ENCODE peak calls at places on chromosomes 11 and 22, in four cellular contexts. One of them, this sample, is unnamed.
A peak's percentile ranks its signal among the peaks of the same experiment; 100 is the strongest.

GRCh38 chr11:75223954-75224643 is 16.5 kb upstream of the TPBGL start:
- DNase-seq in OCI-LY7: no peak
- DNase-seq in activated B cell treated with CpG ODN at 0.5 μM for 24 hours: no peak
- DNase-seq in retinal pigment epithelial cell: no peak
- DNase-seq in this sample: no peak

GRCh38 chr11:35619030-35619753 is 932 bp downstream of the FJX1 start:
- DNase-seq in OCI-LY7: no peak
- DNase-seq in activated B cell treated with CpG ODN at 0.5 μM for 24 hours: peak; percentile 21
- DNase-seq in retinal pigment epithelial cell: no peak
- DNase-seq in this sample: peak; percentile 57

GRCh38 chr11:124799384-124800225 is 601 bp downstream of the MSANTD2 start:
- DNase-seq in OCI-LY7: peak; percentile 62
- DNase-seq in activated B cell treated with CpG ODN at 0.5 μM for 24 hours: peak; percentile 53
- DNase-seq in retinal pigment epithelial cell: no peak
- DNase-seq in this sample: peak; percentile 62

GRCh38 chr11:116638463-116638862 is 134.3 kb downstream of the BUD13 start:
- DNase-seq in OCI-LY7: no peak
- DNase-seq in activated B cell treated with CpG ODN at 0.5 μM for 24 hours: no peak
- DNase-seq in retinal pigment epithelial cell: no peak
- DNase-seq in this sample: no peak

GRCh38 chr11:100777118-100777517 is 90.0 kb downstream of the ARHGAP42 start:
- DNase-seq in OCI-LY7: no peak
- DNase-seq in activated B cell treated with CpG ODN at 0.5 μM for 24 hours: no peak
- DNase-seq in retinal pigment epithelial cell: no peak
- DNase-seq in this sample: no peak

GRCh38 chr11:114964676-114965214 is 286.4 kb downstream of the NXPE2 start:
- DNase-seq in OCI-LY7: no peak
- DNase-seq in activated B cell treated with CpG ODN at 0.5 μM for 24 hours: no peak
- DNase-seq in retinal pigment epithelial cell: no peak
- DNase-seq in this sample: no peak

GRCh38 chr11:72398058-72398758 is 36.1 kb downstream of the CLPB start:
- DNase-seq in OCI-LY7: no peak
- DNase-seq in activated B cell treated with CpG ODN at 0.5 μM for 24 hours: no peak
- DNase-seq in retinal pigment epithelial cell: no peak
- DNase-seq in this sample: peak; percentile 25

GRCh38 chr11:121012091-121012490 is 11.8 kb upstream of the TBCEL start:
- DNase-seq in OCI-LY7: no peak
- DNase-seq in activated B cell treated with CpG ODN at 0.5 μM for 24 hours: no peak
- DNase-seq in retinal pigment epithelial cell: no peak
- DNase-seq in this sample: no peak

GRCh38 chr11:63670077-63670737 is 969 bp downstream of the ATL3 start:
- DNase-seq in OCI-LY7: peak; percentile 17
- DNase-seq in activated B cell treated with CpG ODN at 0.5 μM for 24 hours: no peak
- DNase-seq in retinal pigment epithelial cell: peak; percentile 83
- DNase-seq in this sample: no peak

GRCh38 chr11:61569701-61570100 is 11.2 kb downstream of the SYT7 start:
- DNase-seq in OCI-LY7: no peak
- DNase-seq in activated B cell treated with CpG ODN at 0.5 μM for 24 hours: no peak
- DNase-seq in retinal pigment epithelial cell: no peak
- DNase-seq in this sample: no peak

GRCh38 chr11:115148101-115148500 is 356.1 kb downstream of the CADM1 start:
- DNase-seq in OCI-LY7: no peak
- DNase-seq in activated B cell treated with CpG ODN at 0.5 μM for 24 hours: no peak
- DNase-seq in retinal pigment epithelial cell: no peak
- DNase-seq in this sample: no peak

GRCh38 chr11:72629266-72629665 is 45.0 kb downstream of the PDE2A start:
- DNase-seq in OCI-LY7: no peak
- DNase-seq in activated B cell treated with CpG ODN at 0.5 μM for 24 hours: no peak
- DNase-seq in retinal pigment epithelial cell: no peak
- DNase-seq in this sample: no peak

GRCh38 chr11:94832604-94833238 is 64.6 kb downstream of the AMOTL1 start:
- DNase-seq in OCI-LY7: no peak
- DNase-seq in activated B cell treated with CpG ODN at 0.5 μM for 24 hours: no peak
- DNase-seq in retinal pigment epithelial cell: no peak
- DNase-seq in this sample: no peak

GRCh38 chr11:68020575-68020974 is 9.9 kb upstream of the NDUFS8 start:
- DNase-seq in OCI-LY7: peak; percentile 23
- DNase-seq in activated B cell treated with CpG ODN at 0.5 μM for 24 hours: no peak
- DNase-seq in retinal pigment epithelial cell: no peak
- DNase-seq in this sample: no peak

GRCh38 chr11:28701760-28702449 is 593.7 kb downstream of the METTL15 start:
- DNase-seq in OCI-LY7: no peak
- DNase-seq in activated B cell treated with CpG ODN at 0.5 μM for 24 hours: no peak
- DNase-seq in retinal pigment epithelial cell: no peak
- DNase-seq in this sample: no peak

GRCh38 chr11:35404397-35404775 is 15.0 kb downstream of the SLC1A2 start:
- DNase-seq in OCI-LY7: no peak
- DNase-seq in activated B cell treated with CpG ODN at 0.5 μM for 24 hours: no peak
- DNase-seq in retinal pigment epithelial cell: no peak
- DNase-seq in this sample: peak; percentile 56

GRCh38 chr11:103649401-103649895 is 387.0 kb upstream of the DDI1 start:
- DNase-seq in OCI-LY7: no peak
- DNase-seq in activated B cell treated with CpG ODN at 0.5 μM for 24 hours: no peak
- DNase-seq in retinal pigment epithelial cell: no peak
- DNase-seq in this sample: no peak

GRCh38 chr22:33083212-33083611 is 25.0 kb upstream of the SYN3 start:
- DNase-seq in OCI-LY7: peak; percentile 52
- DNase-seq in activated B cell treated with CpG ODN at 0.5 μM for 24 hours: no peak
- DNase-seq in retinal pigment epithelial cell: no peak
- DNase-seq in this sample: no peak

GRCh38 chr11:10651579-10652361 is 41.8 kb downstream of the IRAG1 start:
- DNase-seq in OCI-LY7: no peak
- DNase-seq in activated B cell treated with CpG ODN at 0.5 μM for 24 hours: no peak
- DNase-seq in retinal pigment epithelial cell: no peak
- DNase-seq in this sample: no peak

GRCh38 chr11:126949066-126949945 is 51.3 kb downstream of the KIRREL3 start:
- DNase-seq in OCI-LY7: no peak
- DNase-seq in activated B cell treated with CpG ODN at 0.5 μM for 24 hours: no peak
- DNase-seq in retinal pigment epithelial cell: no peak
- DNase-seq in this sample: no peak

GRCh38 chr11:8056810-8057463 is 24.1 kb upstream of the TUB start:
- DNase-seq in OCI-LY7: no peak
- DNase-seq in activated B cell treated with CpG ODN at 0.5 μM for 24 hours: no peak
- DNase-seq in retinal pigment epithelial cell: peak; percentile 42
- DNase-seq in this sample: no peak

GRCh38 chr11:115112779-115113178 is 391.4 kb downstream of the CADM1 start:
- DNase-seq in OCI-LY7: no peak
- DNase-seq in activated B cell treated with CpG ODN at 0.5 μM for 24 hours: no peak
- DNase-seq in retinal pigment epithelial cell: no peak
- DNase-seq in this sample: no peak

GRCh38 chr11:66467034-66467659 is 442 bp downstream of the PELI3 start:
- DNase-seq in OCI-LY7: no peak
- DNase-seq in activated B cell treated with CpG ODN at 0.5 μM for 24 hours: no peak
- DNase-seq in retinal pigment epithelial cell: no peak
- DNase-seq in this sample: no peak
- TF ChIP-seq CTCF in OCI-LY7: peak; percentile 27
- TF ChIP-seq CTCF in activated B cell treated with CpG ODN at 0.5 μM for 24 hours: no peak
- TF ChIP-seq CTCF in retinal pigment epithelial cell: no peak
- TF ChIP-seq CTCF in this sample: peak; percentile 16

GRCh38 chr11:66881436-66881835 is 24.6 kb downstream of the LRFN4 start:
- DNase-seq in OCI-LY7: no peak
- DNase-seq in activated B cell treated with CpG ODN at 0.5 μM for 24 hours: no peak
- DNase-seq in retinal pigment epithelial cell: no peak
- DNase-seq in this sample: no peak
- TF ChIP-seq CTCF in OCI-LY7: peak; percentile 31
- TF ChIP-seq CTCF in activated B cell treated with CpG ODN at 0.5 μM for 24 hours: no peak
- TF ChIP-seq CTCF in retinal pigment epithelial cell: no peak
- TF ChIP-seq CTCF in this sample: no peak

DNA sequence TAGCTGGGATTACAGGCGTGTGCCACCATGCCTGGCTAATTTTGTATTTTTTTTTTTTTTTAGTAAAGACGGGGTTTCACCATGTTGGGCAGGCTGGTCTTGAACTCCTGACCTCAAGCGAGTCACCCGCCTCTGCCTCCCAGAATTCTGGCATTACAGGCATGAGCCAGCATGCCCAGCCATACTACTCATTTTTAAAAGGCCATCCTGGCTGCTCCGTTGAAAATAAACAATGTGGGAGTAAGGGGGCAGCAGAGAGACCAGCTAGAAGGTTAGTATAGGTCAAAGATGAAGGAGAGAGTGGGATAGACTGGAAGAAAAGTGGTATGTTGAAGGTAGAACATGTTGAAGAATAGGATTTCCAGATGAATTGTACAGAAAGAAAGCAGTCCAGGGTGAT is 17.6 kb upstream of the LIN7C start:
- DNase-seq in OCI-LY7: no peak
- DNase-seq in activated B cell treated with CpG ODN at 0.5 μM for 24 hours: no peak
- DNase-seq in retinal pigment epithelial cell: no peak
- DNase-seq in this sample: no peak
- TF ChIP-seq CTCF in OCI-LY7: peak; percentile 53
- TF ChIP-seq CTCF in activated B cell treated with CpG ODN at 0.5 μM for 24 hours: no peak
- TF ChIP-seq CTCF in retinal pigment epithelial cell: peak; percentile 39
- TF ChIP-seq CTCF in this sample: no peak

GRCh38 chr22:22380098-22381030 is 128.2 kb downstream of the ZNF280B start:
- DNase-seq in OCI-LY7: peak; percentile 95
- DNase-seq in activated B cell treated with CpG ODN at 0.5 μM for 24 hours: peak; percentile 46
- DNase-seq in retinal pigment epithelial cell: no peak
- DNase-seq in this sample: peak; percentile 61
- TF ChIP-seq CTCF in OCI-LY7: peak; percentile 80
- TF ChIP-seq CTCF in activated B cell treated with CpG ODN at 0.5 μM for 24 hours: no peak
- TF ChIP-seq CTCF in retinal pigment epithelial cell: peak; percentile 22
- TF ChIP-seq CTCF in this sample: peak; percentile 26

GRCh38 chr11:64849600-64850356 is 5.3 kb upstream of the CDC42BPG start:
- DNase-seq in OCI-LY7: no peak
- DNase-seq in activated B cell treated with CpG ODN at 0.5 μM for 24 hours: no peak
- DNase-seq in retinal pigment epithelial cell: no peak
- DNase-seq in this sample: no peak
- TF ChIP-seq CTCF in OCI-LY7: no peak
- TF ChIP-seq CTCF in activated B cell treated with CpG ODN at 0.5 μM for 24 hours: no peak
- TF ChIP-seq CTCF in retinal pigment epithelial cell: peak; percentile 2
- TF ChIP-seq CTCF in this sample: no peak

GRCh38 chr11:559020-559620 is 1.4 kb downstream of the LMNTD2 start:
- DNase-seq in OCI-LY7: peak; percentile 54
- DNase-seq in activated B cell treated with CpG ODN at 0.5 μM for 24 hours: no peak
- DNase-seq in retinal pigment epithelial cell: no peak
- DNase-seq in this sample: no peak
- TF ChIP-seq CTCF in OCI-LY7: peak; percentile 64
- TF ChIP-seq CTCF in activated B cell treated with CpG ODN at 0.5 μM for 24 hours: no peak
- TF ChIP-seq CTCF in retinal pigment epithelial cell: no peak
- TF ChIP-seq CTCF in this sample: no peak

GRCh38 chr22:50485221-50486131 is 1.2 kb upstream of the MIOX start:
- DNase-seq in OCI-LY7: no peak
- DNase-seq in activated B cell treated with CpG ODN at 0.5 μM for 24 hours: no peak
- DNase-seq in retinal pigment epithelial cell: no peak
- DNase-seq in this sample: no peak
- TF ChIP-seq CTCF in OCI-LY7: peak; percentile 46
- TF ChIP-seq CTCF in activated B cell treated with CpG ODN at 0.5 μM for 24 hours: no peak
- TF ChIP-seq CTCF in retinal pigment epithelial cell: no peak
- TF ChIP-seq CTCF in this sample: no peak

DNA sequence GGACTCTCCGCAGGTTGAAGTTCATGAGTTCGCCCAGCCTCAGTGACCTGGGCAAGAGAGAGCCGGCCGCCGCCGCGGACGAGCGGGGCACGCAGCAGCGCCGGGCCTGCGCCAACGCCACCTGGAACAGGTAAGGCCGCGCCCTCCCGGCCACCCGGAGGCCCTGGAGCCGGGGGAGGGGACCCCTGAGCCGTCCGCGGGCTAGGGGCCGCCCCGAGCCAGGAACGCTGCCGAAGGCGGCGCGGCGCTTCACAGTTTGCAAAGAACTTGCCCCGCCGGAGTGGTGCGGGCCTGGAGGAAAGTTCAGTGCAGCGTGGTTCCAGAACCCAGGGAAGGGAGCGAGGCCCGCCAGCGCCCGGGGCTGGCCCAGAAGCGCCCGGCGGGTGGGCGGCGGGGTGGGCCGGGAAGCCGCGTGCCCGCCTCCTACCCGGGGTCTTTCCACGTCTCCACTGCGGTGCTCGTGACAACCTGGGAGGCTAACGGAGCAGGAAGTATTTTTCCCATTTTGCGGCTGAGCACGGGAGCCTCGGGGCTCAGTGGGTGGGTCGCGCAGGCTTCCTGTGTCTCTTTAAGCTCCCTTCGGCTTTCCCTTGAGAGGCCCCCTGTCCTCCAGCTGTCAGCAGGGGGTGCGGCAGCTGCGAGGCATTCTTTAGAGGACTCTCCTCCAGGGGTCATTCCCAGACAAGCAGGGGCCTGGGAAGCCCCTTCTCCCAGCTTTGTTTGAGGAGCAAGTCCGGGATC is 645 bp downstream of the PRR5 start:
- DNase-seq in OCI-LY7: no peak
- DNase-seq in activated B cell treated with CpG ODN at 0.5 μM for 24 hours: no peak
- DNase-seq in retinal pigment epithelial cell: no peak
- DNase-seq in this sample: peak; percentile 50
- TF ChIP-seq CTCF in OCI-LY7: no peak
- TF ChIP-seq CTCF in activated B cell treated with CpG ODN at 0.5 μM for 24 hours: no peak
- TF ChIP-seq CTCF in retinal pigment epithelial cell: peak; percentile 13
- TF ChIP-seq CTCF in this sample: no peak

GRCh38 chr11:123741159-123741951 is at the start of gene ZNF202:
- DNase-seq in OCI-LY7: peak; percentile 94
- DNase-seq in activated B cell treated with CpG ODN at 0.5 μM for 24 hours: peak; percentile 91
- DNase-seq in retinal pigment epithelial cell: peak; percentile 62
- DNase-seq in this sample: peak; percentile 93
- TF ChIP-seq CTCF in OCI-LY7: no peak
- TF ChIP-seq CTCF in activated B cell treated with CpG ODN at 0.5 μM for 24 hours: no peak
- TF ChIP-seq CTCF in retinal pigment epithelial cell: no peak
- TF ChIP-seq CTCF in this sample: peak; percentile 11